ENCODE peak calls at places on chromosomes 6 and 20, in five cellular contexts. B is AG10803, A is KG1, D is mucosa of gallbladder, U is heart left ventricle. S is an unnamed sample.

GRCh38 chr6:73036689-73037088 is 188.6 kb downstream of the KHDC1L start:
- DNase-seq in B (no peak), A (no peak), D (no peak), U (no peak), S (no peak)

GRCh38 chr6:116954335-116954734 is 77.3 kb downstream of the RFX6 start:
- DNase-seq in B (no peak), A (no peak), D (no peak), U (no peak), S (no peak)

GRCh38 chr6:15677822-15678221 is 15.0 kb upstream of the DTNBP1 start:
- DNase-seq in B (no peak), A (no peak), D (no peak), U (no peak), S (no peak)

GRCh38 chr6:7899046-7899888 is 11.3 kb downstream of the TXNDC5 start:
- DNase-seq in B (no peak), A (no peak), D (peak; percentile 32), U (no peak), S (no peak)

GRCh38 chr6:153032255-153032882 is 29.9 kb upstream of the MTRF1L start:
- DNase-seq in B (peak; percentile 75), A (peak; percentile 38), D (no peak), U (no peak), S (no peak)

GRCh38 chr20:17615645-17616479 is 46.0 kb downstream of the DSTN start:
- DNase-seq in B (no peak), A (no peak), D (peak; percentile 13), U (peak; percentile 20), S (peak; percentile 92)

GRCh38 chr20:35788796-35789195 is 17.0 kb downstream of the PHF20 start:
- DNase-seq in B (no peak), A (no peak), D (no peak), U (no peak), S (no peak)

GRCh38 chr6:63317641-63318040 is 2.1 kb downstream of the LGSN start:
- DNase-seq in B (no peak), A (no peak), D (no peak), U (no peak), S (no peak)

GRCh38 chr6:40395066-40395697 is 192.0 kb downstream of the LRFN2 start:
- DNase-seq in B (peak; percentile 13), A (no peak), D (no peak), U (no peak), S (no peak)

GRCh38 chr6:104940238-104940880 is 16.5 kb upstream of the LIN28B start:
- DNase-seq in B (no peak), A (no peak), D (no peak), U (no peak), S (no peak)

GRCh38 chr20:50062006-50062838 is 50.7 kb downstream of the UBE2V1 start:
- DNase-seq in B (no peak), A (no peak), D (no peak), U (no peak), S (no peak)

GRCh38 chr6:144544266-144544830 is 259.2 kb downstream of the UTRN start:
- DNase-seq in B (no peak), A (no peak), D (no peak), U (no peak), S (no peak)

GRCh38 chr6:146551545-146551944 is 7.9 kb downstream of the RAB32 start:
- DNase-seq in B (no peak), A (no peak), D (no peak), U (no peak), S (no peak)

GRCh38 chr6:53189554-53189953 is 40.9 kb upstream of the GCM1 start:
- DNase-seq in B (peak; percentile 48), A (no peak), D (no peak), U (no peak), S (no peak)

GRCh38 chr20:31505903-31506302 is 8.3 kb upstream of the HM13 start:
- DNase-seq in B (no peak), A (no peak), D (no peak), U (no peak), S (no peak)

GRCh38 chr20:41044409-41045062 is 15.9 kb downstream of the TOP1 start:
- DNase-seq in B (no peak), A (no peak), D (no peak), U (no peak), S (no peak)

S was measured in HL-60.